ENCODE peak calls at places on chromosomes 5 and 9, in five cellular contexts. J, Y, W, Q and R are unnamed samples.

GRCh38 chr9:118017607-118018122 is 313.5 kb downstream of the TLR4 start:
- DNase-seq in J (no peak), Y (no peak), W (no peak), Q (no peak), R (no peak)

GRCh38 chr5:169099801-169100734 is 200.9 kb downstream of the SLIT3 start:
- DNase-seq in J (no peak), Y (no peak), W (peak), Q (peak), R (no peak)

GRCh38 chr9:38620483-38621433 is at the start of gene ANKRD18A:
- DNase-seq in J (peak), Y (peak), W (peak), Q (no peak), R (peak)

GRCh38 chr9:118336167-118336951 is 632.2 kb downstream of the TLR4 start:
- DNase-seq in J (no peak), Y (no peak), W (no peak), Q (no peak), R (no peak)

GRCh38 chr9:113584728-113585442 is 121.4 kb downstream of the RGS3 start:
- DNase-seq in J (no peak), Y (peak), W (no peak), Q (no peak), R (no peak)

GRCh38 chr5:113678924-113679575 is 165.6 kb downstream of the YTHDC2 start:
- DNase-seq in J (peak), Y (no peak), W (peak), Q (no peak), R (no peak)

GRCh38 chr5:44388504-44389409 is 463 bp downstream of the FGF10 start:
- DNase-seq in J (no peak), Y (no peak), W (peak), Q (no peak), R (peak)

GRCh38 chr9:107019216-107019615 is 156.2 kb downstream of the ZNF462 start:
- DNase-seq in J (no peak), Y (no peak), W (peak), Q (no peak), R (no peak)

GRCh38 chr9:77826621-77827020 is 178.5 kb upstream of the GNA14 start:
- DNase-seq in J (no peak), Y (no peak), W (no peak), Q (no peak), R (no peak)

GRCh38 chr5:133969654-133970324 is 1.4 kb upstream of the C5orf15 start:
- DNase-seq in J (peak), Y (no peak), W (no peak), Q (no peak), R (no peak)

GRCh38 chr5:143494162-143494561 is 90.7 kb upstream of the NR3C1 start:
- DNase-seq in J (no peak), Y (no peak), W (no peak), Q (no peak), R (no peak)

GRCh38 chr5:1349246-1349645 is 4.3 kb upstream of the CLPTM1L start:
- DNase-seq in J (no peak), Y (no peak), W (no peak), Q (no peak), R (no peak)

GRCh38 chr5:170105643-170106611 is at the start of gene FOXI1:
- DNase-seq in J (no peak), Y (no peak), W (no peak), Q (peak), R (no peak)

GRCh38 chr5:1933364-1934055 is 50.8 kb upstream of the IRX4 start:
- DNase-seq in J (no peak), Y (no peak), W (no peak), Q (no peak), R (no peak)

GRCh38 chr9:33288828-33289483 is 1.4 kb upstream of the NFX1 start:
- DNase-seq in J (no peak), Y (no peak), W (no peak), Q (peak), R (peak)

GRCh38 chr5:59485629-59486439 is 407.7 kb downstream of the PDE4D start:
- DNase-seq in J (no peak), Y (no peak), W (no peak), Q (no peak), R (no peak)

GRCh38 chr5:110386782-110387181 is 339.7 kb downstream of the TMEM232 start:
- DNase-seq in J (no peak), Y (no peak), W (peak), Q (no peak), R (no peak)

GRCh38 chr5:56060276-56061110 is 65.7 kb upstream of the IL6ST start:
- DNase-seq in J (no peak), Y (no peak), W (no peak), Q (no peak), R (no peak)

GRCh38 chr5:1937590-1937989 is 54.9 kb upstream of the IRX4 start:
- DNase-seq in J (no peak), Y (no peak), W (no peak), Q (no peak), R (no peak)

GRCh38 chr5:89265511-89266169 is 382.7 kb upstream of the MEF2C start:
- DNase-seq in J (no peak), Y (no peak), W (no peak), Q (no peak), R (no peak)

GRCh38 chr9:93896496-93897033 is 58.6 kb downstream of the BARX1 start:
- DNase-seq in J (no peak), Y (peak), W (no peak), Q (no peak), R (no peak)

GRCh38 chr9:135888126-135888765 is 19.1 kb downstream of the CAMSAP1 start:
- DNase-seq in J (no peak), Y (no peak), W (no peak), Q (no peak), R (no peak)

GRCh38 chr9:34331191-34331590 is 1.8 kb downstream of the NUDT2 start:
- DNase-seq in J (no peak), Y (no peak), W (no peak), Q (no peak), R (no peak)

GRCh38 chr5:112576298-112576925 is 157.3 kb upstream of the EPB41L4A start:
- DNase-seq in J (no peak), Y (no peak), W (no peak), Q (no peak), R (no peak)

GRCh38 chr9:101433229-101433628 is 2.3 kb downstream of the ALDOB start:
- DNase-seq in J (no peak), Y (no peak), W (no peak), Q (no peak), R (no peak)

GRCh38 chr9:3960661-3961144 is 339.2 kb downstream of the GLIS3 start:
- DNase-seq in J (no peak), Y (no peak), W (no peak), Q (no peak), R (no peak)

GRCh38 chr9:38073882-38074281 is 4.9 kb upstream of the SHB start:
- DNase-seq in J (no peak), Y (no peak), W (no peak), Q (no peak), R (no peak)

GRCh38 chr9:35537898-35538297 is 48.0 kb downstream of the RUSC2 start:
- DNase-seq in J (no peak), Y (no peak), W (no peak), Q (no peak), R (no peak)

GRCh38 chr5:79935992-79936643 is 54.9 kb downstream of the MTX3 start:
- DNase-seq in J (no peak), Y (no peak), W (peak), Q (peak), R (peak)

GRCh38 chr5:33482335-33482734 is 41.6 kb downstream of the TARS1 start:
- DNase-seq in J (no peak), Y (no peak), W (no peak), Q (no peak), R (no peak)

GRCh38 chr5:158716668-158717067 is 383.0 kb downstream of the EBF1 start:
- DNase-seq in J (no peak), Y (no peak), W (no peak), Q (no peak), R (no peak)

GRCh38 chr5:149455889-149456409 is 76.9 kb upstream of the IL17B start:
- DNase-seq in J (no peak), Y (no peak), W (peak), Q (peak), R (peak)

GRCh38 chr9:33447404-33448158 is at the start of gene AQP3:
- DNase-seq in J (peak), Y (peak), W (peak), Q (peak), R (peak)

GRCh38 chr5:76270214-76270613 is 132.9 kb upstream of the IQGAP2 start:
- DNase-seq in J (peak), Y (no peak), W (no peak), Q (no peak), R (no peak)

GRCh38 chr9:73871636-73872035 is 625.5 kb upstream of the RORB start:
- DNase-seq in J (no peak), Y (no peak), W (no peak), Q (no peak), R (no peak)

GRCh38 chr9:72354704-72355103 is 10.3 kb downstream of the ZFAND5 start:
- DNase-seq in J (no peak), Y (no peak), W (no peak), Q (no peak), R (no peak)
- TF ChIP-seq POLR2A in J (no peak), Y (no peak), W (no peak), Q (peak), R (no peak)

GRCh38 chr5:14419686-14420085 is 161.9 kb upstream of the OTULINL start:
- DNase-seq in J (no peak), Y (no peak), W (no peak), Q (no peak), R (no peak)

GRCh38 chr5:14425581-14425980 is 156.0 kb upstream of the OTULINL start:
- DNase-seq in J (no peak), Y (no peak), W (no peak), Q (no peak), R (no peak)

GRCh38 chr5:14424011-14424685 is 157.4 kb upstream of the OTULINL start:
- DNase-seq in J (no peak), Y (no peak), W (no peak), Q (no peak), R (no peak)

GRCh38 chr5:14420136-14420808 is 161.3 kb upstream of the OTULINL start:
- DNase-seq in J (no peak), Y (no peak), W (no peak), Q (no peak), R (no peak)

DNA sequence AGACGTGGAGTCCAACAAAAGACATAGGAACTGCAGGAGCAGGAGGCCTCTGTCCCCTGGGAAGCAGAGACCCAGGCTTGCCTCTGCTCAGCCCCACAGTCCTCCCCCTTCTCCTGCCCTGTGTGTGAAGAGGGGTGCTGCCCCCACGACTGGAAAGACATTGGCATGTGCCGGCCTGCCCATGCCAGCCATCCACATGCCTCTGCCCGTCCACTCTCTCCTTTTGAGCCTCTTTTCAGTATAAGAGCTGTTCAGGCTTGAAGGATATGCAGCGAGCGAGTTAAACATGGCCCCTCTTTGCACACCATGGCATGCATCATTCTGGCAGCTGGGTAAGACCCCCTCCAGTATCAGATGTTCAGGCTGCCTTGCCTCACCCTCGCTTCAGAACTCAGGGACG is 159.7 kb upstream of the OTULINL start:
- DNase-seq in J (no peak), Y (no peak), W (no peak), Q (no peak), R (no peak)
- TF ChIP-seq POLR2A in J (no peak), Y (no peak), W (no peak), Q (no peak), R (no peak)

GRCh38 chr9:14251146-14252071 is 62.5 kb downstream of the NFIB start:
- DNase-seq in J (peak), Y (peak), W (peak), Q (peak), R (peak)
- TF ChIP-seq POLR2A in J (no peak), Y (no peak), W (peak), Q (peak), R (no peak)

GRCh38 chr5:138469540-138470321 is 4.5 kb downstream of the EGR1 start:
- DNase-seq in J (peak), Y (no peak), W (no peak), Q (no peak), R (peak)
- TF ChIP-seq POLR2A in J (no peak), Y (peak), W (no peak), Q (no peak), R (peak)

DNA sequence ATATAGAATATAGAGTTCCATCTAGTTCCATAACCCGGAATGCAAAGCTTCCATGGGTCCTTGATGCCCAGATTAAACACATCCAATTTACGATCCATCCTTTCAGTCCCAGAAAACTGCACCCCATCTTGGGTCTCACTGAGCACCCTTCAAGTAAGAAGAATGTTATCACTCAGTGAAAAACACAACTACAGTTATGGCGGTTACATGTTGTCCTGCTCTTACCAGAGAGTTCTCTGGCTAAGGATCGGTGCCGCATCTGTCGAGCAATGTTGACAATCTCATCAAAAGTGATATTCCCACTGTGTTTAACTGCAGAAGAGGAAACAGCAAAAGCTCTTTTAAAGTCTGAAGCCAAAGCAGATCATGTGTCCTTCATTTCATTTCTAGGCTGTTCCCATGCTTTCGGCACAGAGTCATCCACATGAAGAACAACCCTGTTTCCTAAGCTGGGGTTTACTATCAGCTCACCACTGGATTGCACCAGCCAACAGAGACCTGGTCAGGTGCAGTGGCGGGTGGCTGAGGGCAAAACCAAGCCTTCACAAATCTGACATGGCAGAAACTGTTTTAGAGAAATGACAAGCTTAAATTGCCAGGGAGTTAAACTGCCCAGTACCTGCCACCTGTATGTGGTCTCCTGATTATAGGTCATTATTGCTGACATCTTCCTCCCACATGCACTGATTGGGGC is 2.9 kb downstream of the RPL12 start:
- DNase-seq in J (no peak), Y (no peak), W (no peak), Q (no peak), R (no peak)
- TF ChIP-seq POLR2A in J (no peak), Y (no peak), W (no peak), Q (no peak), R (no peak)

GRCh38 chr5:6378128-6379023 is at the start of gene MED10:
- DNase-seq in J (peak), Y (peak), W (peak), Q (peak), R (peak)
- TF ChIP-seq POLR2A in J (peak), Y (peak), W (peak), Q (peak), R (peak)

GRCh38 chr9:124659099-124659659 is 111.9 kb downstream of the NR6A1 start:
- DNase-seq in J (peak), Y (peak), W (peak), Q (peak), R (peak)
- TF ChIP-seq POLR2A in J (peak), Y (peak), W (peak), Q (no peak), R (peak)

DNA sequence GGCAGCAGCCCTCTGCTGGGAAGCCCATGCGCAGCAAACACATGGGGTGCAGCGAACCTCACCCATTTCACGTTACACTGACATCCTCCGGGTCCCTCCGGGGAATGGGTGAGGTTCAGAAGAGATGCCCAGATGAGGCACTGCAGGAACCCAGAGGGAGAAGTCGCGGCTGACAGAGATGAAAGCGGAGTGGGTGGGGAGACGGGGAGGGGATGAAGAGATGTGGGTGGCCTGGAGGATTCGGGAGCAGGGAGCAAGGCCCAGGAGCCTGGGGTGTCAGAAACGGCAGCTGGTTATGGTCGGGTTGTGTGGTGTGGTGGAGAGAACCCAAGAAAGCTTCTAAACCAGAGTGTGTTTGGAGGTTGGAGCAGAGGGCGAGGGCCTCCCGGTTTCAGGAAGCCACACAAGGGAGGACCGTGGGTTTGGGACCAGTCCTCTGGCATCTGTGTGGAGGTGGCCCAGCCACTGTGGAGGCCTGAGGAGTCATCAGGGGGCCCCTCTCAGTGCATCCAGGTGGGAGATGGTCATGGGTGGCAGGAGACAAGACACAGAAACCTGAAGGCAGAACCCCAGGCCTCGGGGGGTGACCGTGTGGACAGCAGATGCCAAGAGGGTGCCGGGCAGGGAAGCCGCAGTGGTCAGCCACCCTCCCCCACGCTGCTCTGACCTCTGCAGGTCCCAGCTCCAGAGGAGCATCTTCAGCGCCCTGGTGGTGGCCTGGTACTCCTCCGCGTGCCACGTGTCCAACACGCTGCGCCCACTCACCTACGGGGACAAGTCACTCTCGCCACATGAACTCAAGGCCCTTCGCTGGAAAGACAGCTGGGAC is 8.6 kb downstream of the UCK1 start:
- DNase-seq in J (no peak), Y (no peak), W (no peak), Q (no peak), R (no peak)
- TF ChIP-seq POLR2A in J (no peak), Y (no peak), W (no peak), Q (no peak), R (no peak)

GRCh38 chr5:132294728-132295504 is 722 bp downstream of the SLC22A4 start:
- DNase-seq in J (peak), Y (peak), W (peak), Q (peak), R (peak)
- TF ChIP-seq POLR2A in J (no peak), Y (peak), W (no peak), Q (peak), R (no peak)